ENCODE peak calls at places on chromosomes 4 and X, in four cellular contexts. One of them, this sample, is unnamed.
A peak's percentile ranks its signal among the peaks of the same experiment; 100 is the strongest.

GRCh38 chr4:107153228-107153627 is 117.1 kb upstream of the DKK2 start:
- DNase-seq in GM06990: no peak
- DNase-seq in HepG2: peak; percentile 11
- DNase-seq in esophagus squamous epithelium: no peak
- DNase-seq in this sample: no peak

GRCh38 chr4:15182600-15183222 is 180.4 kb downstream of the CPEB2 start:
- DNase-seq in GM06990: no peak
- DNase-seq in HepG2: no peak
- DNase-seq in esophagus squamous epithelium: no peak
- DNase-seq in this sample: no peak

GRCh38 chr4:25863906-25864418 is 1.2 kb upstream of the SEL1L3 start:
- DNase-seq in GM06990: no peak
- DNase-seq in HepG2: no peak
- DNase-seq in esophagus squamous epithelium: no peak
- DNase-seq in this sample: no peak

GRCh38 chrX:140766024-140766611 is 56.6 kb downstream of the LINC00632 start:
- DNase-seq in GM06990: no peak
- DNase-seq in HepG2: peak; percentile 27
- DNase-seq in esophagus squamous epithelium: no peak
- DNase-seq in this sample: no peak

GRCh38 chrX:20244936-20245335 is 21.8 kb downstream of the RPS6KA3 start:
- DNase-seq in HepG2: no peak
- DNase-seq in GM06990: no peak
- DNase-seq in esophagus squamous epithelium: no peak
- DNase-seq in this sample: no peak

GRCh38 chr4:181966084-181966483 is 277.1 kb upstream of the TENM3 start:
- DNase-seq in esophagus squamous epithelium: no peak
- DNase-seq in HepG2: no peak
- DNase-seq in GM06990: no peak
- DNase-seq in this sample: no peak

GRCh38 chr4:91064157-91064853 is 937.1 kb downstream of the CCSER1 start:
- DNase-seq in HepG2: peak; percentile 7
- DNase-seq in esophagus squamous epithelium: no peak
- DNase-seq in GM06990: no peak
- DNase-seq in this sample: peak; percentile 25

GRCh38 chr4:80173387-80173786 is 23.9 kb upstream of the PRDM8 start:
- DNase-seq in GM06990: no peak
- DNase-seq in esophagus squamous epithelium: no peak
- DNase-seq in HepG2: no peak
- DNase-seq in this sample: peak; percentile 56

GRCh38 chrX:149456476-149457245 is 48.4 kb downstream of the IDS start:
- DNase-seq in esophagus squamous epithelium: no peak
- DNase-seq in GM06990: no peak
- DNase-seq in HepG2: no peak
- DNase-seq in this sample: no peak

GRCh38 chr4:53185853-53186590 is 179.8 kb downstream of the SCFD2 start:
- DNase-seq in GM06990: no peak
- DNase-seq in esophagus squamous epithelium: no peak
- DNase-seq in HepG2: no peak
- DNase-seq in this sample: no peak

GRCh38 chr4:153113061-153113837 is 91.0 kb upstream of the TRIM2 start:
- DNase-seq in GM06990: no peak
- DNase-seq in esophagus squamous epithelium: no peak
- DNase-seq in HepG2: no peak
- DNase-seq in this sample: no peak

GRCh38 chr4:146023334-146023967 is 84.8 kb upstream of the ZNF827 start:
- DNase-seq in GM06990: no peak
- DNase-seq in esophagus squamous epithelium: no peak
- DNase-seq in HepG2: no peak
- DNase-seq in this sample: no peak

GRCh38 chr4:146029939-146030710 is 91.5 kb upstream of the ZNF827 start:
- DNase-seq in GM06990: peak; percentile 50
- DNase-seq in HepG2: no peak
- DNase-seq in esophagus squamous epithelium: no peak
- DNase-seq in this sample: no peak

GRCh38 chr4:146032234-146032860 is 93.7 kb upstream of the ZNF827 start:
- DNase-seq in esophagus squamous epithelium: no peak
- DNase-seq in GM06990: no peak
- DNase-seq in HepG2: no peak
- DNase-seq in this sample: no peak

GRCh38 chr4:146033149-146033548 is 94.5 kb upstream of the ZNF827 start:
- DNase-seq in esophagus squamous epithelium: no peak
- DNase-seq in HepG2: peak; percentile 6
- DNase-seq in GM06990: no peak
- DNase-seq in this sample: peak; percentile 9

DNA sequence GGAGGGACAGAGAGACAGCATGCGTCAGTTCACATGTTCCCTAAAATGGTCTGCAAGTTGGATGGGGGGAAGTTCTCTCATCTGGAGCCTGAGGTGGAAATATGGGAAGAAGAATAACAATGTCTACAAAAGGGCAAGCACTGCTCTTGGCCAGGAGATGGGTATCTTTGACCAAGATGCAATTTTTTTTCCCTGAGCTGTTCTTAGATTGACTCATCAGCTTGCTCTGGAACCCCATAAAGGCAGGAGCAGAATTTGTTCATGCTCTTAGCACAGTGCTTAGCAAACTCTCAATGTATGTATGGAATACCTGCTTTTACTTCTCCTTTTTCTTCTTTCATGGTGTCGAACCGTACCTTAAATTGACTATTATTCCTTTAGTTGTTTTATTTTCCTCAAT is 90.5 kb upstream of the ZNF827 start:
- DNase-seq in esophagus squamous epithelium: no peak
- DNase-seq in HepG2: no peak
- DNase-seq in GM06990: no peak
- DNase-seq in this sample: no peak
- TF ChIP-seq CTCF in esophagus squamous epithelium: no peak
- TF ChIP-seq CTCF in HepG2: no peak
- TF ChIP-seq CTCF in GM06990: peak; percentile 35
- TF ChIP-seq CTCF in this sample: no peak

GRCh38 chr4:3044812-3045499 is 29.4 kb downstream of the HTT-AS start:
- DNase-seq in HepG2: no peak
- DNase-seq in GM06990: no peak
- DNase-seq in esophagus squamous epithelium: no peak
- DNase-seq in this sample: no peak

GRCh38 chr4:3046623-3047022 is 27.7 kb downstream of the HTT-AS start:
- DNase-seq in HepG2: no peak
- DNase-seq in GM06990: no peak
- DNase-seq in esophagus squamous epithelium: no peak
- DNase-seq in this sample: no peak

GRCh38 chr4:3046149-3046548 is 28.2 kb downstream of the HTT-AS start:
- DNase-seq in HepG2: no peak
- DNase-seq in esophagus squamous epithelium: no peak
- DNase-seq in GM06990: peak; percentile 79
- DNase-seq in this sample: no peak

GRCh38 chr4:3045500-3045850 is 28.9 kb downstream of the HTT-AS start:
- DNase-seq in HepG2: no peak
- DNase-seq in GM06990: peak; percentile 72
- DNase-seq in esophagus squamous epithelium: peak; percentile 31
- DNase-seq in this sample: no peak

DNA sequence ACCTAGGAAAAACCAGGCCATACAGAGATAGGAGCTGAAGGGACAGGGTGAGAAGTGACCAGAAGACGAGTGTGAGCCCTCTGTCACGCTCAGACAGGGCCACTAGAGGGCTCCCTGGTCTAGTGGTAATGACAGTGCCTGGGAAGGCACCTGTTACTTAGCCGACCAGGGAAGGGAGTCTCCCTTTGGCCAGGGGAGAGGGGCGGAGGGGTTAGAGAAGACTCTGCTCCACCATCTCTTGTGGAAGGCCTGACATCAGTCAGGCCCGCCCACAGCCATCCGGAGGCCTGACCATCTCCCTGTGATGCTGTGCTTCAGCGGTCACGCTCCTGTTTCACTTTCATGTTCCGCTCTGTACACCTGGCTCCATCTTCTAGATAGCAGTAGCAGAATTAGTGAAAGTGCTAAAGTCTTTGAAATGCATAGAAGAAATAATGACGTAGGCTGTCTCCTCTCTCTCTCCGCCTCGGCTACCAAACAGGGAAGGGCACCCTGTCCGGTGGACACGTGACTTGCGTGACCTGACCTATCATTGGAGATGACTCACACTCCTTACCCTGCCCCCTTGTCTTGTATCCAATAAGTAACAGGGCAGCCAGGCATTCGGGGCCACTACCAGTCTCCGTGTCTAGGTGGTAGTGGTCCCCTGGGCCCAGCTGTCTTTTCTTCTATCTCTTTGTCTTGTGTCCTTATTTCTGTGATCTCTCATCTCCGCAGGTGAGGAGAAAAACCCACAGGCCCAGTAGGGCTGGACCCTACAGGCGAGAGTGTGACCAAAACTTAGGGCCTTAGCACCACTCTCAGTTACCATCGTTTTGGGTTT is 26.7 kb downstream of the HTT-AS start:
- DNase-seq in GM06990: peak; percentile 86
- DNase-seq in esophagus squamous epithelium: peak; percentile 62
- DNase-seq in HepG2: peak; percentile 57
- DNase-seq in this sample: no peak
- H3K4me3 ChIP-seq in GM06990: peak overlapping the region; percentile 11
- H3K4me3 ChIP-seq in esophagus squamous epithelium: peak overlapping the region; percentile 54
- H3K4me3 ChIP-seq in HepG2: peak overlapping the region; percentile 43
- H3K4me3 ChIP-seq in this sample: peak overlapping the region; percentile 13

DNA sequence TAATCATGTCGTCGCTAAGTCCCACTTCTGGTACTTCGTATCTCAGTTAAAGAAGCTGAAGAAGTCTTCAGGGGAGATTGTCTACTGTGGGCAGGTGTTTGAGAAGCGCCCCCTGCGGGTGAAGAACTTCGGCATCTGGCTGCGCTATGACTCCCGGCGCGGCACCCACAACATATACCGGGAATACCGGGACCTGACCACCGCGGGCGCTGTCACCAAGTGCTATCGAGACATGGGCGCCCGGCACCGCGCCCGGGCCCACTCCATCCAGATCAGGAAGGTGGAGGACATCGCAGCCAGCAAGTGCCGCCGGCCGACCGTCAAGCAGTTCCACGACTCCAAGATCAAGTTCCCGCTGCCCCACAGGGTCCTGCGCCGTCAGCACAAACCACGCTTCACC is 11.3 kb downstream of the PNCK start:
- DNase-seq in HepG2: peak; percentile 48
- DNase-seq in GM06990: no peak
- DNase-seq in esophagus squamous epithelium: no peak
- DNase-seq in this sample: no peak
- TF ChIP-seq CTCF in HepG2: peak; percentile 75
- TF ChIP-seq CTCF in GM06990: peak; percentile 53
- TF ChIP-seq CTCF in esophagus squamous epithelium: peak; percentile 43
- TF ChIP-seq CTCF in this sample: peak; percentile 34

DNA sequence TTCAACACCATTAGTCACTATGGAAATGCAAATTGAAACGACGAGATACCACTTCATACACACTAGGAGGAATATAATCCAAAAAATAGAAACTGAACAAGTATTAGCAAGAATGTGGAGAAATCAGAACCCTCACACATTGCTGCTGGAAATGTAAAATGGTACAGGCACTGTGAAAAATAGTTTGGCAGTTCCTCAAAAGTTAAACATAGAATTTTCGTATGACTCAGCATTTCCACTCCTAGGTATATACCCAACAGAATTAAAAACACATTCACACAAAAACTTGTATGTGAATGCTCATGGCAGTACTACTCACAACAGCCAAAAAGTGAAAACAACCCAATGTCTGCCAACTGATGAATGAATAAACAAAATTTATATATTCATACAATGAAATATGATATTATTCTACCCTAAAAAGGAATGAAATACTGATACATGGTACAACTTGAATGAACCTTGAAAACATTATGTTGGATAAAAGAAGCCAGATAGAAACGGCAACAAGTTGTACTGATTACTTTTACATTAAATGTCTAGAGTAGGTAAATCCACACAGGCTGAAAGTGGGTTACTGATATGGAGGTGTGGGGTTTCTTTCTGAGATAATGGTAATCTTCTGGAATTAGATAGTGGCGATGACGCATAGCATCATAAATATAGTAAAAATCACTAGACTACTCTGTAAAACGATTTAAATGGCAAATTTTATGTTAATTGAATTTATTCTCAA is 22.3 kb downstream of the TEC start:
- DNase-seq in GM06990: peak; percentile 44
- DNase-seq in HepG2: no peak
- DNase-seq in esophagus squamous epithelium: no peak
- DNase-seq in this sample: no peak
- H3K4me3 ChIP-seq in GM06990: no peak overlapping the region
- H3K4me3 ChIP-seq in HepG2: no peak overlapping the region
- H3K4me3 ChIP-seq in esophagus squamous epithelium: no peak overlapping the region
- H3K4me3 ChIP-seq in this sample: no peak overlapping the region

GRCh38 chrX:9873952-9874351 is 87.7 kb downstream of the SHROOM2 start:
- DNase-seq in esophagus squamous epithelium: no peak
- DNase-seq in HepG2: peak; percentile 24
- DNase-seq in GM06990: peak; percentile 30
- DNase-seq in this sample: no peak
- TF ChIP-seq CTCF in esophagus squamous epithelium: peak; percentile 41
- TF ChIP-seq CTCF in HepG2: peak; percentile 63
- TF ChIP-seq CTCF in GM06990: peak; percentile 82
- TF ChIP-seq CTCF in this sample: peak; percentile 53

GRCh38 chr4:880684-881405 is 51.3 kb downstream of the GAK start:
- DNase-seq in GM06990: no peak
- DNase-seq in esophagus squamous epithelium: no peak
- DNase-seq in HepG2: no peak
- DNase-seq in this sample: no peak
- H3K4me3 ChIP-seq in GM06990: no peak overlapping the region
- H3K4me3 ChIP-seq in esophagus squamous epithelium: no peak overlapping the region
- H3K4me3 ChIP-seq in HepG2: no peak overlapping the region
- H3K4me3 ChIP-seq in this sample: no peak overlapping the region

GRCh38 chr4:156169011-156169410 is 215.3 kb upstream of the CTSO start:
- DNase-seq in HepG2: peak; percentile 3
- DNase-seq in GM06990: peak; percentile 25
- DNase-seq in esophagus squamous epithelium: no peak
- DNase-seq in this sample: no peak
- TF ChIP-seq CTCF in HepG2: peak; percentile 67
- TF ChIP-seq CTCF in GM06990: peak; percentile 55
- TF ChIP-seq CTCF in esophagus squamous epithelium: peak; percentile 8
- TF ChIP-seq CTCF in this sample: peak; percentile 74